ENCODE peak calls at places on chromosomes 5 and 9, in four cellular contexts. One of them, this sample, is unnamed.

GRCh38 chr5:135828793-135829150 is 5.7 kb upstream of the SLC25A48 start:
- DNase-seq in pancreas: no peak
- DNase-seq in SJSA1: no peak
- DNase-seq in mesendoderm: no peak
- DNase-seq in this sample: no peak

GRCh38 chr5:78824826-78825225 is 160.3 kb downstream of the ARSB start:
- DNase-seq in pancreas: no peak
- DNase-seq in SJSA1: no peak
- DNase-seq in mesendoderm: no peak
- DNase-seq in this sample: no peak

GRCh38 chr5:68178579-68178978 is 37.0 kb upstream of the PIK3R1 start:
- DNase-seq in pancreas: no peak
- DNase-seq in SJSA1: no peak
- DNase-seq in mesendoderm: no peak
- DNase-seq in this sample: no peak

GRCh38 chr5:32505718-32506117 is 61.2 kb upstream of the ZFR start:
- DNase-seq in pancreas: no peak
- DNase-seq in SJSA1: no peak
- DNase-seq in mesendoderm: no peak
- DNase-seq in this sample: no peak

GRCh38 chr5:67400752-67401151 is 204.2 kb upstream of the CD180 start:
- DNase-seq in pancreas: no peak
- DNase-seq in SJSA1: no peak
- DNase-seq in mesendoderm: no peak
- DNase-seq in this sample: no peak

GRCh38 chr5:65928341-65928752 is 2.0 kb downstream of the ERBIN start:
- DNase-seq in pancreas: no peak
- DNase-seq in SJSA1: peak; percentile 30
- DNase-seq in mesendoderm: no peak
- DNase-seq in this sample: no peak

GRCh38 chr5:176432707-176433106 is 15.5 kb upstream of the FAF2 start:
- DNase-seq in pancreas: no peak
- DNase-seq in SJSA1: no peak
- DNase-seq in mesendoderm: no peak
- DNase-seq in this sample: no peak

GRCh38 chr9:83508072-83508471 is 30.1 kb downstream of the FRMD3 start:
- DNase-seq in pancreas: no peak
- DNase-seq in SJSA1: no peak
- DNase-seq in mesendoderm: no peak
- DNase-seq in this sample: no peak

GRCh38 chr5:178361657-178362445 is 129.2 kb upstream of the PHYKPL start:
- DNase-seq in pancreas: no peak
- DNase-seq in SJSA1: no peak
- DNase-seq in mesendoderm: no peak
- DNase-seq in this sample: no peak

GRCh38 chr9:124257865-124258764 is at the start of gene NEK6:
- DNase-seq in pancreas: no peak
- DNase-seq in SJSA1: peak; percentile 47
- DNase-seq in mesendoderm: no peak
- DNase-seq in this sample: peak; percentile 40

GRCh38 chr5:138339464-138339863 is 1.4 kb downstream of the FAM53C start:
- DNase-seq in pancreas: no peak
- DNase-seq in SJSA1: no peak
- DNase-seq in mesendoderm: peak; percentile 40
- DNase-seq in this sample: no peak
- H3K27ac ChIP-seq in pancreas: no peak overlapping the region
- H3K27ac ChIP-seq in SJSA1: peak overlapping the region; percentile 43
- H3K27ac ChIP-seq in mesendoderm: no peak overlapping the region
- H3K27ac ChIP-seq in this sample: no peak overlapping the region

GRCh38 chr9:92496401-92496800 is 14.1 kb upstream of the ASPN start:
- DNase-seq in pancreas: no peak
- DNase-seq in SJSA1: no peak
- DNase-seq in mesendoderm: no peak
- DNase-seq in this sample: no peak

GRCh38 chr9:92489209-92489608 is 6.9 kb upstream of the ASPN start:
- DNase-seq in pancreas: no peak
- DNase-seq in SJSA1: no peak
- DNase-seq in mesendoderm: no peak
- DNase-seq in this sample: no peak

GRCh38 chr9:92492781-92493401 is 10.6 kb upstream of the ASPN start:
- DNase-seq in pancreas: no peak
- DNase-seq in SJSA1: no peak
- DNase-seq in mesendoderm: no peak
- DNase-seq in this sample: no peak

GRCh38 chr9:92499701-92500100 is 17.4 kb upstream of the ASPN start:
- DNase-seq in pancreas: no peak
- DNase-seq in SJSA1: no peak
- DNase-seq in mesendoderm: no peak
- DNase-seq in this sample: no peak

GRCh38 chr9:92493741-92494387 is 11.6 kb upstream of the ASPN start:
- DNase-seq in pancreas: no peak
- DNase-seq in SJSA1: no peak
- DNase-seq in mesendoderm: no peak
- DNase-seq in this sample: no peak
- H3K27ac ChIP-seq in pancreas: no peak overlapping the region
- H3K27ac ChIP-seq in SJSA1: no peak overlapping the region
- H3K27ac ChIP-seq in mesendoderm: no peak overlapping the region
- H3K27ac ChIP-seq in this sample: no peak overlapping the region

GRCh38 chr5:57317341-57317740 is 143.5 kb downstream of the GPBP1 start:
- DNase-seq in pancreas: no peak
- DNase-seq in SJSA1: no peak
- DNase-seq in mesendoderm: no peak
- DNase-seq in this sample: no peak

GRCh38 chr5:57315941-57316340 is 142.1 kb downstream of the GPBP1 start:
- DNase-seq in pancreas: no peak
- DNase-seq in SJSA1: no peak
- DNase-seq in mesendoderm: no peak
- DNase-seq in this sample: no peak

GRCh38 chr5:57319633-57320032 is 145.8 kb downstream of the GPBP1 start:
- DNase-seq in pancreas: no peak
- DNase-seq in SJSA1: no peak
- DNase-seq in mesendoderm: no peak
- DNase-seq in this sample: no peak

GRCh38 chr5:57318251-57318650 is 144.4 kb downstream of the GPBP1 start:
- DNase-seq in pancreas: no peak
- DNase-seq in SJSA1: no peak
- DNase-seq in mesendoderm: no peak
- DNase-seq in this sample: no peak

GRCh38 chr5:57316798-57317327 is 143.0 kb downstream of the GPBP1 start:
- DNase-seq in pancreas: no peak
- DNase-seq in SJSA1: peak; percentile 91
- DNase-seq in mesendoderm: peak; percentile 40
- DNase-seq in this sample: no peak
- H3K27ac ChIP-seq in pancreas: no peak overlapping the region
- H3K27ac ChIP-seq in SJSA1: peak overlapping the region; percentile 49
- H3K27ac ChIP-seq in mesendoderm: no peak overlapping the region
- H3K27ac ChIP-seq in this sample: peak overlapping the region; percentile 45

GRCh38 chr9:16335788-16336580 is 534.5 kb downstream of the BNC2 start:
- DNase-seq in pancreas: no peak
- DNase-seq in SJSA1: peak; percentile 76
- DNase-seq in mesendoderm: no peak
- DNase-seq in this sample: no peak
- H3K27ac ChIP-seq in pancreas: no peak overlapping the region
- H3K27ac ChIP-seq in SJSA1: peak overlapping the region; percentile 84
- H3K27ac ChIP-seq in mesendoderm: no peak overlapping the region
- H3K27ac ChIP-seq in this sample: no peak overlapping the region

DNA sequence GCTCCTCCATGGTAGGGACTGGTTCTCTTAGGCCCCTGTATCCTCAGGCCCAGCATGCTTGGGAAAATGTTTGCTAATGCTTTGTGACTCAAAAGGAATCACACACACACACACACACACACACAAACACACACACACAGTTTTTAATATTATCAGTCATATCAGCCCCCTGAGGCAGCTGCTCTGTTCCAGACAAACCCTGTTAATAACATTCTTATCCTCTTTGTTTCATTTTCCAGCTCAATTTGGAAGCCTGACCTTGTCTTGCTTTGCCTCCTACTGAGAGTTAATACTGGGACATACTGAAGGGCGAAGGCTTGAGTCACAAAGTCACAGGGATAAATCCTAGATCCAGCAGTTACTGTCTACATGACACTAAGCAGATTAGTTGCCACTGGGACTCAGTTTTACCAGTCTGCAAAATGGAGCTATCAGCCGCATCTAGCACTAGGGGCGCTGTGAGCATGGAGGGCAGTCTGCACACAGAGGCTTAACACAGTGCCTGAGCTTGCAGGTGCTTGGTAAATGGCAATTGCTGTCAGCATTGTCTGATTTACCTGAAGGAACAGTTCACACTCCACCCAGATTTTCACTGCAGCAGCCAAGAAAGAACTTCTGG is 37.1 kb upstream of the KCNMB1 start:
- DNase-seq in pancreas: no peak
- DNase-seq in SJSA1: no peak
- DNase-seq in mesendoderm: no peak
- DNase-seq in this sample: no peak
- H3K27ac ChIP-seq in pancreas: no peak overlapping the region
- H3K27ac ChIP-seq in SJSA1: no peak overlapping the region
- H3K27ac ChIP-seq in mesendoderm: no peak overlapping the region
- H3K27ac ChIP-seq in this sample: no peak overlapping the region

DNA sequence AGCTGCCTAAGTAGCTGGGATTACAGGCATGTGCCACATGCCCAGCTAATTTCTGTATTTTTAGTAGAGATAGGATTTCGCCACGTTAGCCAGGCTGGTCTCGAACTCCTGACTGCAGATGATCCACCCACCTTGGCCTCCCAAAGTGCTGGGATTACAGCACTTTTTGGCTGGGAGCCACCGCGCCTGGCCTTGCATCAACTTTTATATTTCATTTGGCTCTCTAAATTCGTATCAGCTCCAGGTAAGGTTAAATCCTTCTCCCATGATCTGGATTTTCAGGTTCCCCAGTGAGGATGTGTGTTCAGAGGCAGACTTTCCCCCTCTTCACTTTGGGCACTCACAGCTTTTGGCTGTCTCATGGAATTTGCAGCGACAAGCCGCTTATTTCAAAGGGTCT is 16.8 kb upstream of the RNF38 start:
- DNase-seq in pancreas: no peak
- DNase-seq in SJSA1: no peak
- DNase-seq in mesendoderm: no peak
- DNase-seq in this sample: no peak
- H3K27ac ChIP-seq in pancreas: no peak overlapping the region
- H3K27ac ChIP-seq in SJSA1: no peak overlapping the region
- H3K27ac ChIP-seq in mesendoderm: peak overlapping the region; percentile 51
- H3K27ac ChIP-seq in this sample: no peak overlapping the region

DNA sequence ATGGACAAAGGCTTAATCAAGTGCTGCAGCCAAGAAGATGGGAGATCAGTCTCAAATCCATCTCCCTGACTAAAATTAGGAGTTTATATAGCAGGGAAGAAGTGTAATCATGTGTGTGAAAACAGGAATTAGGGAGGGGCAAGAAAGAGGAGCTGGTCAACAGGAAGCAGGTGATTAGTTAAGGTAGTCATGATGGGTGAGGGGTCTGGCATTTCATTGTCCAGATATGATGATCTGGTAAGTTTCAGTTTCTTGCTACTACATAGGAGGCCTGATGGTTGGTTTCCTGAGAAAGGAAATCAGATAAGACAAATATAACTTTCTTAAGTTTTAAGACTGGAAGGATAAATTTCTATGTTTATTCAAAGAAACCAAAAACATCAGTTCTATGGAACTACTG is 455.6 kb upstream of the GRAMD2B start:
- DNase-seq in pancreas: no peak
- DNase-seq in SJSA1: no peak
- DNase-seq in mesendoderm: no peak
- DNase-seq in this sample: no peak
- H3K27ac ChIP-seq in pancreas: no peak overlapping the region
- H3K27ac ChIP-seq in SJSA1: no peak overlapping the region
- H3K27ac ChIP-seq in mesendoderm: no peak overlapping the region
- H3K27ac ChIP-seq in this sample: no peak overlapping the region